ENCODE peak calls at places on chromosome 6, in four cellular contexts. One of them, this sample, is unnamed.

GRCh38 chr6:7285416-7285815 is 27.6 kb downstream of the SSR1 start:
- DNase-seq in upper lobe of left lung: no peak
- DNase-seq in cardiac fibroblast: no peak
- DNase-seq in bronchial epithelial cell: no peak
- DNase-seq in this sample: no peak

GRCh38 chr6:37667050-37667814 is 30.5 kb downstream of the MDGA1 start:
- DNase-seq in upper lobe of left lung: no peak
- DNase-seq in cardiac fibroblast: no peak
- DNase-seq in bronchial epithelial cell: no peak
- DNase-seq in this sample: no peak

GRCh38 chr6:166779381-166779780 is 152.3 kb upstream of the RPS6KA2 start:
- DNase-seq in upper lobe of left lung: no peak
- DNase-seq in cardiac fibroblast: no peak
- DNase-seq in bronchial epithelial cell: no peak
- DNase-seq in this sample: no peak

GRCh38 chr6:92122746-92123145 is 1296.6 kb downstream of the EPHA7 start:
- DNase-seq in upper lobe of left lung: no peak
- DNase-seq in cardiac fibroblast: no peak
- DNase-seq in bronchial epithelial cell: peak
- DNase-seq in this sample: no peak

GRCh38 chr6:94300424-94301144 is 881.2 kb upstream of the EPHA7 start:
- DNase-seq in upper lobe of left lung: no peak
- DNase-seq in cardiac fibroblast: no peak
- DNase-seq in bronchial epithelial cell: no peak
- DNase-seq in this sample: no peak

GRCh38 chr6:163162874-163163213 is 251.7 kb upstream of the QKI start:
- DNase-seq in upper lobe of left lung: no peak
- DNase-seq in cardiac fibroblast: no peak
- DNase-seq in bronchial epithelial cell: no peak
- DNase-seq in this sample: no peak

GRCh38 chr6:122839477-122839876 is 50.4 kb downstream of the SMPDL3A start:
- DNase-seq in upper lobe of left lung: no peak
- DNase-seq in cardiac fibroblast: peak
- DNase-seq in bronchial epithelial cell: peak
- DNase-seq in this sample: peak

GRCh38 chr6:125759184-125759902 is 9.9 kb downstream of the HEY2 start:
- DNase-seq in upper lobe of left lung: peak
- DNase-seq in cardiac fibroblast: no peak
- DNase-seq in bronchial epithelial cell: no peak
- DNase-seq in this sample: no peak

GRCh38 chr6:52399511-52400315 is 20.4 kb upstream of the EFHC1 start:
- DNase-seq in upper lobe of left lung: no peak
- DNase-seq in cardiac fibroblast: peak
- DNase-seq in bronchial epithelial cell: peak
- DNase-seq in this sample: no peak

GRCh38 chr6:166173292-166173951 is 5.8 kb upstream of the TBXT start:
- DNase-seq in upper lobe of left lung: no peak
- DNase-seq in cardiac fibroblast: peak
- DNase-seq in bronchial epithelial cell: no peak
- DNase-seq in this sample: no peak

GRCh38 chr6:164991573-164991972 is 317.8 kb downstream of the C6orf118 start:
- DNase-seq in upper lobe of left lung: no peak
- DNase-seq in cardiac fibroblast: no peak
- DNase-seq in bronchial epithelial cell: no peak
- DNase-seq in this sample: no peak

GRCh38 chr6:41976794-41977484 is 35.3 kb upstream of the CCND3 start:
- DNase-seq in upper lobe of left lung: no peak
- DNase-seq in cardiac fibroblast: peak
- DNase-seq in bronchial epithelial cell: peak
- DNase-seq in this sample: no peak

GRCh38 chr6:68760941-68761676 is 126.0 kb downstream of the ADGRB3 start:
- DNase-seq in upper lobe of left lung: no peak
- DNase-seq in cardiac fibroblast: no peak
- DNase-seq in bronchial epithelial cell: no peak
- DNase-seq in this sample: no peak

GRCh38 chr6:42452171-42453026 is 673 bp upstream of the TRERF1 start:
- DNase-seq in upper lobe of left lung: peak
- DNase-seq in cardiac fibroblast: peak
- DNase-seq in bronchial epithelial cell: peak
- DNase-seq in this sample: peak

GRCh38 chr6:137652961-137653697 is 158.9 kb upstream of the OLIG3 start:
- DNase-seq in upper lobe of left lung: no peak
- DNase-seq in cardiac fibroblast: no peak
- DNase-seq in bronchial epithelial cell: peak
- DNase-seq in this sample: no peak

GRCh38 chr6:116393430-116393829 is 22.7 kb downstream of the DSE start:
- DNase-seq in upper lobe of left lung: no peak
- DNase-seq in cardiac fibroblast: no peak
- DNase-seq in bronchial epithelial cell: no peak
- DNase-seq in this sample: no peak
- TF ChIP-seq CTCF in upper lobe of left lung: no peak
- TF ChIP-seq CTCF in cardiac fibroblast: peak
- TF ChIP-seq CTCF in bronchial epithelial cell: no peak
- TF ChIP-seq CTCF in this sample: no peak

DNA sequence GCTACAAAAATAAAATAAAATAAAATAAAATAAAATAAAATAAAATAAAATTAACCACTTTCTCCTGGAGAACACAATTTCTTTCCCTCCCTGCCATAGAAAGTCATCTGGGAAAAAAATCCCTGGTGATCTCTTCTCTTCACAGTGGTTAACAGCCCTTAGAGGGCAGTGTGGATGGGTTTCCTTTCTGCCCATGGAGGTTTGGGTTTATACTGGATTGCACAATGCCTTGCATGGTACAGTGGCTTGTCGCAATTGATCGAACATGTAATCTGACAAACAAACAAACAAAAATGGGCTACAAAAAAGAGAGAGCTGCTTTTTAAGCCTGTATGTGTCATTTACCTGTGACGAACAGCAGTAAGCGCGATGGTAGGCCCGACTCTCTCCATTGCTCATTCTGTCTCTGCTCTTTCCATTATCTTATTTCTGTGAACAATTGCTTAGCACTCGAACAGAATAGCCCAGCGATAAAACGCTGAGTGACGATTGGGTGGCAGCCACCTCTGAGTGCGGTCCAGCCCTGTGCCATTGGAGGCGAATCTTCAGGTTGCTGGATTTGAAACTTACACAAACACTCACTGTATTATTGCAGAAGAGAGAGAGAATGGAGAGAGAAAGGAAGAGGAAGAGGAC is 166.1 kb downstream of the CD83 start:
- DNase-seq in upper lobe of left lung: no peak
- DNase-seq in cardiac fibroblast: peak
- DNase-seq in bronchial epithelial cell: no peak
- DNase-seq in this sample: no peak
- TF ChIP-seq CTCF in upper lobe of left lung: no peak
- TF ChIP-seq CTCF in cardiac fibroblast: no peak
- TF ChIP-seq CTCF in bronchial epithelial cell: no peak
- TF ChIP-seq CTCF in this sample: no peak

GRCh38 chr6:144151010-144151727 is 852 bp downstream of the STX11 start:
- DNase-seq in upper lobe of left lung: no peak
- DNase-seq in cardiac fibroblast: no peak
- DNase-seq in bronchial epithelial cell: peak
- DNase-seq in this sample: peak

GRCh38 chr6:144149894-144150672 is at the start of gene STX11:
- DNase-seq in upper lobe of left lung: peak
- DNase-seq in cardiac fibroblast: peak
- DNase-seq in bronchial epithelial cell: peak
- DNase-seq in this sample: peak

GRCh38 chr6:144149558-144149893 is 791 bp upstream of the STX11 start:
- DNase-seq in upper lobe of left lung: peak
- DNase-seq in cardiac fibroblast: no peak
- DNase-seq in bronchial epithelial cell: no peak
- DNase-seq in this sample: no peak

GRCh38 chr6:144148891-144149290 is 1.4 kb upstream of the STX11 start:
- DNase-seq in upper lobe of left lung: no peak
- DNase-seq in cardiac fibroblast: no peak
- DNase-seq in bronchial epithelial cell: no peak
- DNase-seq in this sample: no peak

GRCh38 chr6:144150673-144151009 is 324 bp downstream of the STX11 start:
- DNase-seq in upper lobe of left lung: no peak
- DNase-seq in cardiac fibroblast: peak
- DNase-seq in bronchial epithelial cell: peak
- DNase-seq in this sample: peak
- TF ChIP-seq CTCF in upper lobe of left lung: no peak
- TF ChIP-seq CTCF in cardiac fibroblast: peak
- TF ChIP-seq CTCF in bronchial epithelial cell: no peak
- TF ChIP-seq CTCF in this sample: peak

DNA sequence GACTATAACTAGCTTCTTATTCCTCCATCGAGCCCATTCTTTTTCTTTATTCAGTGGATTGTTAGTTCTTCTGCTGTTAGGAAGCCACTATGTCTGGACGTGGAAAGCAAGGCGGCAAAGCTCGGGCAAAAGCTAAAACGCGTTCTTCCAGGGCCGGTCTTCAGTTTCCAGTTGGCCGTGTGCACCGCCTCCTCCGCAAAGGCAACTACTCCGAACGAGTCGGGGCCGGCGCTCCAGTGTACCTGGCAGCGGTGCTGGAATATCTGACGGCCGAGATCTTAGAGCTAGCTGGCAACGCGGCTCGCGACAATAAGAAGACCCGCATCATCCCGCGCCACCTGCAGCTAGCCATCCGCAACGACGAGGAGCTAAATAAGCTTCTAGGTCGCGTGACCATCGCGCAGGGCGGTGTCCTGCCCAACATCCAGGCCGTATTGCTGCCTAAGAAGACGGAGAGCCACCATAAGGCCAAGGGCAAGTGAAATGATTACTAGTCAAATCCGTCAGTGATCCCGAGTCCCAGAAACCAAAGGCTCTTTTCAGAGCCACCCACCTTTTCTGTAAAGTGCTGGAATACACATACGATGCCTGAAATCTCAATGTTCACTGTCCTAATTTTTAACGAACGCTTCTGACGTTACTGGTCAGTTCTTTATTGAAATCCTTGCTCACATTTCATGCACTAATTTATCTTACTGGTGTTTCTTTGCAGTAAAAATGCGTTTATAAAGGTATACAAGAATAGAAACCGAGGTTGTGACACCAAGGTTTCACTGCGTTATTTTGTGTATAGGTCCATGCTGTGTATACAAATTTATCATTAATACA is 129.9 kb downstream of the HFE start:
- DNase-seq in upper lobe of left lung: peak
- DNase-seq in cardiac fibroblast: peak
- DNase-seq in bronchial epithelial cell: peak
- DNase-seq in this sample: peak
- TF ChIP-seq CTCF in upper lobe of left lung: peak
- TF ChIP-seq CTCF in cardiac fibroblast: peak
- TF ChIP-seq CTCF in bronchial epithelial cell: peak
- TF ChIP-seq CTCF in this sample: peak

DNA sequence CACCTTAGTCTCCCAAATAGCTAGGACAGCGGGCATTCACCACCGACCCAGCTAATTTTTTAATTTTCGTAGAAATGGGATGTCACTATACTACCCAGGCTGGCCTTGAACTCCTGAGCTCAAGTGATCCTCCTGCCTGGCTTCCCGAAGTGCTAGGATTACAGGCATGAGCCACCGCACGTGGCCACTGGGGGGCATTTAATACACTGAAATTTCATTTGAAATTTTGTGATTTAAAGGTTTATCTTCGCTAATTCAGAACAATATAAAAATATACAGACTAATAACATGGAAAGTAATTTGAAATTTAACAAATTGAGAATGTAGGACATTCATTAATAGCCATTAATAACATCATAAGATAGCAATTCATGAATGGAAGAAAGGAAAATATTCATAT is 20.5 kb upstream of the TBC1D32 start:
- DNase-seq in upper lobe of left lung: no peak
- DNase-seq in cardiac fibroblast: peak
- DNase-seq in bronchial epithelial cell: no peak
- DNase-seq in this sample: no peak
- TF ChIP-seq CTCF in upper lobe of left lung: no peak
- TF ChIP-seq CTCF in cardiac fibroblast: peak
- TF ChIP-seq CTCF in bronchial epithelial cell: no peak
- TF ChIP-seq CTCF in this sample: no peak

DNA sequence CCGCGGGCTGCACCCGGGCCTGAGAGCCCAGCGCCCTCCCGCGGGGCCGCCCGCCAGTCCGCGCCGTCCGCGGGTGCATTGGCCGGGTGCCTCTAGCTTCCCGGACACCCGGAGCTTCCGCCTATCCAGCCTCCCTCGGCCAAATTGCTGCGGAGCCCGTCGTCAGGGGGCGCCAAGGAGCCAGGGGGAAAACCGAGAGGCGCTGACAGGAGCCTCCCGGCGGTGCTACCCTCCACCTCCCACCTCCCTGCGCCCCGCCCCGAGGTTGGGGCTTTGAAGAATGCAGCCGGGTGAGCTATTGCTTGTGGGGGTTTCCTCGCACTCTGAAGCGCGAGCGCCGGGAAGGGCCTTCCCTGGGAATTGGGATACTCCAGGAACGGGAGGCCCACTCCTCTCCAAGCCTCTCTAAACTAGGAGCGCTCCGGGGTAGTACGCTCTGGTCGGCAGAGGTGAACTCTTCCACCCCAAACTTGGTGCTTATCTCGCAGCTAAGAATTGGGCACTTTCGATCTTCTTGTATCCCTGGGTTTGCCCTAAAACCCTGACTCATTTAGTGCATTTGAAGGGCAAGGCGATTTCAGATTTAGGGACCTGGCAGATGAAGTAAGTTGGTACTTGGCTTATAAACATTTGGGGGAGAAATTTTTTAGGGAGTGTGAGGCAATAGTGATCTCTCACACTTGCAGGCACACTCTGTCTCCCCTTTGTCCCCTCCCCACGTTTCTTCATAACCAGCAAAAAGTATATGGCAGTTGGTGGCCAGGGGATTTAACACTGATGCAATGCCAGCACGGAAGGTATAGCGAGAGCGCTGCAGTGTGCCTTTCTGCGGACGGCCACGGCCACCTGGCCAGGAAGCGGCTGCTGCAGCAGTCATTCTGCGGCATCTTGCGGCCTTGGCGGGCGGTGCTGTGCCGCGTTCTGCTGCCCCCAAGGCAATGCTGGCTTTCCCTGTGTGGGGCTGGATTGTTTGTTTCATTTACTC is 556 bp downstream of the BEND6 start:
- DNase-seq in upper lobe of left lung: peak
- DNase-seq in cardiac fibroblast: peak
- DNase-seq in bronchial epithelial cell: peak
- DNase-seq in this sample: peak
- TF ChIP-seq CTCF in upper lobe of left lung: peak
- TF ChIP-seq CTCF in cardiac fibroblast: peak
- TF ChIP-seq CTCF in bronchial epithelial cell: peak
- TF ChIP-seq CTCF in this sample: no peak